ENCODE peak calls at places on chromosome 9, in five cellular contexts. O, N, K, A and P are unnamed samples.

GRCh38 chr9:14251146-14252071 is 62.5 kb downstream of the NFIB start:
- DNase-seq in O (peak; percentile 94), N (peak; percentile 68), K (no peak), A (peak; percentile 92), P (peak; percentile 92)

GRCh38 chr9:99433555-99433954 is 211.5 kb downstream of the SEC61B start:
- DNase-seq in O (peak; percentile 83), N (peak; percentile 89), K (peak; percentile 29), A (peak; percentile 55), P (peak; percentile 54)

GRCh38 chr9:117189121-117189520 is 225.7 kb downstream of the ASTN2 start:
- DNase-seq in O (peak; percentile 4), N (peak; percentile 5), K (no peak), A (no peak), P (peak; percentile 63)

GRCh38 chr9:134136117-134136996 is 475 bp downstream of the WDR5 start:
- DNase-seq in O (peak; percentile 19), N (peak; percentile 13), K (no peak), A (peak; percentile 63), P (no peak)

GRCh38 chr9:134677743-134678142 is 36.1 kb downstream of the COL5A1 start:
- DNase-seq in O (no peak), N (no peak), K (no peak), A (no peak), P (no peak)

GRCh38 chr9:26744362-26744965 is 148.1 kb downstream of the CAAP1 start:
- DNase-seq in O (peak; percentile 9), N (peak; percentile 38), K (no peak), A (no peak), P (no peak)

GRCh38 chr9:77887660-77888059 is 144.0 kb downstream of the GNAQ start:
- DNase-seq in O (no peak), N (no peak), K (no peak), A (no peak), P (no peak)

GRCh38 chr9:135306699-135307098 is 172.9 kb upstream of the PPP1R26 start:
- DNase-seq in O (no peak), N (no peak), K (no peak), A (no peak), P (no peak)

GRCh38 chr9:135087489-135087791 is at the start of gene OLFM1:
- DNase-seq in O (peak; percentile 51), N (peak; percentile 46), K (no peak), A (peak; percentile 87), P (peak; percentile 25)

GRCh38 chr9:7976167-7976755 is 176.7 kb upstream of the DMAC1 start:
- DNase-seq in O (no peak), N (no peak), K (peak; percentile 45), A (no peak), P (no peak)

GRCh38 chr9:136308262-136309053 is 4.6 kb upstream of the CCDC187 start:
- DNase-seq in O (no peak), N (no peak), K (no peak), A (no peak), P (no peak)

GRCh38 chr9:137198051-137198747 is 2.3 kb downstream of the TPRN start:
- DNase-seq in O (peak; percentile 26), N (no peak), K (no peak), A (no peak), P (no peak)

GRCh38 chr9:32442433-32442832 is 58.0 kb downstream of the ACO1 start:
- DNase-seq in O (no peak), N (no peak), K (no peak), A (no peak), P (no peak)

GRCh38 chr9:136364369-136364748 is 815 bp upstream of the DNLZ start:
- DNase-seq in O (no peak), N (no peak), K (no peak), A (no peak), P (no peak)

GRCh38 chr9:96150324-96151023 is 151.5 kb downstream of the HSD17B3 start:
- DNase-seq in O (no peak), N (no peak), K (peak; percentile 26), A (no peak), P (no peak)

GRCh38 chr9:137253717-137254623 is 1.2 kb upstream of the NELFB start:
- DNase-seq in O (no peak), N (no peak), K (no peak), A (no peak), P (no peak)

GRCh38 chr9:98330831-98331230 is 75.4 kb upstream of the TBC1D2 start:
- DNase-seq in O (no peak), N (peak; percentile 97), K (no peak), A (no peak), P (no peak)

GRCh38 chr9:15696979-15697378 is 144.1 kb downstream of the CCDC171 start:
- DNase-seq in O (no peak), N (peak; percentile 36), K (no peak), A (no peak), P (no peak)

GRCh38 chr9:78973906-78974305 is 597.9 kb upstream of the TLE4 start:
- DNase-seq in O (peak; percentile 87), N (peak; percentile 79), K (no peak), A (no peak), P (peak; percentile 81)

GRCh38 chr9:90261698-90262097 is 380.9 kb downstream of the DIRAS2 start:
- DNase-seq in O (peak; percentile 15), N (no peak), K (no peak), A (no peak), P (no peak)

GRCh38 chr9:37948417-37948980 is 44.6 kb upstream of the SLC25A51 start:
- DNase-seq in O (no peak), N (no peak), K (no peak), A (no peak), P (no peak)

GRCh38 chr9:91036356-91036755 is 234.7 kb downstream of the SYK start:
- DNase-seq in O (no peak), N (no peak), K (no peak), A (no peak), P (no peak)

GRCh38 chr9:87635656-87636501 is 90.0 kb upstream of the CTSL start:
- DNase-seq in O (no peak), N (no peak), K (no peak), A (no peak), P (no peak)

GRCh38 chr9:95852059-95853032 is 23.1 kb upstream of the ERCC6L2 start:
- DNase-seq in O (peak; percentile 64), N (peak; percentile 87), K (no peak), A (no peak), P (no peak)

GRCh38 chr9:117796681-117797080 is 92.5 kb downstream of the TLR4 start:
- DNase-seq in O (no peak), N (no peak), K (no peak), A (no peak), P (no peak)

GRCh38 chr9:134716067-134716466 is 74.5 kb downstream of the COL5A1 start:
- DNase-seq in O (no peak), N (peak; percentile 11), K (no peak), A (no peak), P (no peak)

GRCh38 chr9:74777136-74777879 is 110.4 kb downstream of the TRPM6 start:
- DNase-seq in O (peak; percentile 55), N (peak; percentile 54), K (peak; percentile 56), A (peak; percentile 66), P (peak; percentile 36)

GRCh38 chr9:93663877-93664548 is 87.6 kb downstream of the PHF2 start:
- DNase-seq in O (no peak), N (no peak), K (no peak), A (peak; percentile 35), P (no peak)

GRCh38 chr9:137053944-137054931 is at the start of gene ENTPD2:
- DNase-seq in O (peak; percentile 73), N (no peak), K (peak; percentile 22), A (no peak), P (no peak)

GRCh38 chr9:133683494-133684460 is 47.6 kb downstream of the DBH start:
- DNase-seq in O (no peak), N (peak; percentile 4), K (peak; percentile 52), A (peak; percentile 82), P (no peak)

GRCh38 chr9:72614057-72614456 is 92.6 kb downstream of the TMC1 start:
- DNase-seq in O (no peak), N (no peak), K (no peak), A (no peak), P (no peak)

GRCh38 chr9:72615931-72616330 is 94.5 kb downstream of the TMC1 start:
- DNase-seq in O (peak; percentile 54), N (peak; percentile 5), K (no peak), A (no peak), P (no peak)

GRCh38 chr9:72612449-72612848 is 91.0 kb downstream of the TMC1 start:
- DNase-seq in O (no peak), N (no peak), K (no peak), A (no peak), P (no peak)
- H3K27ac ChIP-seq in O (no peak overlapping the region), N (no peak overlapping the region), K (no peak overlapping the region), A (no peak overlapping the region), P (no peak overlapping the region)

DNA sequence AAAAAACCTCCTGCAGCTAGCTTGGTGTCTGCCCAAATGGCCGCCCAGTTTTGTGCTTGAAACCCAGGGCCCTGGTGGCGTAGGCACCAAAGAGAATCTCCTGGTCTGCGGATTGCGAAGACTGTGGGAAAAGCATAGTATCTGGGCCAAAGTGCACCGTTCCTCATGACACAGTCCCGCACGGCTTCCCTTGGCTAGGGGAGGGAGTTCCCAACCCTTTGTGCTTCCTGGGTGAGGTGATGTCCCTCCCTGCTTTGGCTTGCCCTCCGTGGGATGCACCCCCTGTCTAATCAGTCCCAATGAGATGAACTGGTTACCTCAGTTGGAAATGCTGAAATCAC is 83.0 kb upstream of the JAK2 start:
- DNase-seq in O (no peak), N (no peak), K (no peak), A (no peak), P (no peak)
- H3K27ac ChIP-seq in O (no peak overlapping the region), N (no peak overlapping the region), K (no peak overlapping the region), A (peak overlapping the region; percentile 30), P (no peak overlapping the region)

GRCh38 chr9:131799177-131799823 is 59.4 kb upstream of the RAPGEF1 start:
- DNase-seq in O (peak; percentile 19), N (peak; percentile 34), K (peak; percentile 32), A (no peak), P (peak; percentile 13)
- H3K27ac ChIP-seq in O (no peak overlapping the region), N (no peak overlapping the region), K (no peak overlapping the region), A (no peak overlapping the region), P (no peak overlapping the region)

GRCh38 chr9:128057724-128058409 is 9.3 kb downstream of the NAIF1 start:
- DNase-seq in O (no peak), N (no peak), K (no peak), A (no peak), P (no peak)
- H3K27ac ChIP-seq in O (no peak overlapping the region), N (no peak overlapping the region), K (no peak overlapping the region), A (no peak overlapping the region), P (no peak overlapping the region)